ENCODE peak calls at places on chromosomes 11 and 22, in four cellular contexts. E, Y, K and T are unnamed samples.

GRCh38 chr22:23608583-23608982 is 23.5 kb downstream of the DRICH1 start:
- DNase-seq in Y (no peak), K (peak), E (no peak), T (no peak)

GRCh38 chr11:129359748-129360147 is 15.9 kb upstream of the BARX2 start:
- DNase-seq in E (no peak), K (no peak), Y (no peak), T (no peak)

GRCh38 chr11:88779551-88779950 is 286.2 kb downstream of the GRM5 start:
- DNase-seq in K (no peak), E (no peak), Y (peak), T (no peak)

GRCh38 chr22:25754527-25755202 is 12.7 kb downstream of the MYO18B start:
- DNase-seq in E (no peak), Y (no peak), K (no peak), T (no peak)

GRCh38 chr22:18968011-18968749 is 32.1 kb upstream of the PRODH start:
- DNase-seq in E (no peak), K (peak), Y (no peak), T (no peak)

GRCh38 chr11:82858556-82859091 is 41.6 kb downstream of the PRCP start:
- DNase-seq in E (no peak), Y (no peak), K (no peak), T (no peak)

GRCh38 chr11:65489706-65490310 is 9.0 kb upstream of the MALAT1 start:
- DNase-seq in Y (peak), K (no peak), E (no peak), T (no peak)

GRCh38 chr11:838441-839279 is 3.7 kb downstream of the POLR2L start:
- DNase-seq in E (no peak), Y (peak), K (no peak), T (no peak)

GRCh38 chr22:45450931-45451651 is 37.6 kb downstream of the RIBC2 start:
- DNase-seq in E (no peak), Y (no peak), K (no peak), T (no peak)

GRCh38 chr22:44436656-44437492 is 61.2 kb downstream of the RTL6 start:
- DNase-seq in Y (no peak), E (no peak), K (no peak), T (no peak)

GRCh38 chr11:47523491-47524199 is 29.3 kb downstream of the CELF1 start:
- DNase-seq in Y (peak), E (no peak), K (peak), T (no peak)

DNA sequence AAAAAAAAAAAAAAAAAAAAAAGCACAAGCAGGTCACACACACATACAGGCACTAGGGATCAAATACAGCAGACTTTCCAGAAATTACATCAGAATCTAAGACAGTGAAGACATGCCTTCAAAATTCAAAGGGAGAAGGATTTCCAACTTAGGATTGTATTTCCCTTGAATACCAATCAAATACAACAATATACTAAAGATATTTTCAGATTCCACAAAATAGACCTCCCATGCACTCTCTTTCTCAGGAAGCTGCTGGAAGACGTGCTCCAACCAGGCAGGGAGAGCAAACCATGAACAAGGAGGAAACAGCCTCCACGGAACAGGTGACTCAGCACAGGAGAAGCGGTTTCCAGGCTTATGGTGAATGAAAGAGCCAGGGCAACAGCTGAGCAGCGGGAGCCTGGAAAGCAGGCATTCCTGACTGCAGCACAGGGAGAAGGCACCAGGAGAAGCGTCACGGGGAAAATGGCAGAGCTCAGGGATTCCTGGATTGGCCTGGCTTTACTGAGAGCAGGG is 32.0 kb downstream of the TMEM184B start:
- DNase-seq in E (no peak), Y (no peak), K (peak), T (peak)
- TF ChIP-seq ELF1 in E (no peak), Y (no peak), K (no peak), T (no peak)

GRCh38 chr11:9719949-9720646 is 56.2 kb downstream of the SWAP70 start:
- DNase-seq in E (no peak), Y (no peak), K (no peak), T (no peak)
- TF ChIP-seq ELF1 in E (no peak), Y (no peak), K (no peak), T (no peak)

DNA sequence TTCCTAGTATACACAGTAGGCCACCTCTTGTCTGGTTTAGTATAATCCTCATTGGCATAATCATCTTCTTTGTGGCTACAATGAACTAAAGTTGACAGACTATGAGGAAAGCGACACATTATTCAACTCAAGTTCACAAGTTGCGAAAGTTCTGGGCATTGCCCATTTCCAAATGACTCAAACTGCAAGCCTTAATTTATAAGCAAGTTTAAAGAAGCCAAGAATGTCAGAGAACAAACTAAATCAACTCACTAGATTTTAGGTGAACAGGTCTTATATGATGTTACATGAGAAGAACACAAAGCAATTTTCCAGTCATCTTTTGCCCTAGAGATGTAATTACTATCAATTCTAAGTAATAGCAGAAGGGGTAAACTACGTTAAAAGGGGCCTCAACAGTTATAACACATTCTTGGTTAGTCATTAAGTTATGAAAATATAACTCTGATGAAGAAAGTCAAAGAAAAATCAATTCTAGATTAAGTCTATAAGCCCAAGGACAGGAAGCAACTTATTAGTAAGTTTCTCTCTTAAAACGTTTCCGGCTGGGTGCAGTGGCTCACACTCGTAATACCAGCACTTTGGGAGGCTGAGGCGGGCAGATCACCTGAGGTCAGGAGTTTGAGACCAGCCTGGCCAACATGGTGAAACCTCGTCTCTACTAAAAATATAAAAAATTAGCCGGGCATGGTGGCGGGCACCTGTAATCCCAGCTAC is 21.5 kb downstream of the PICALM start:
- DNase-seq in E (no peak), K (no peak), Y (no peak), T (no peak)
- TF ChIP-seq ELF1 in E (no peak), K (no peak), Y (no peak), T (no peak)

GRCh38 chr11:57779275-57779674 is 17.7 kb downstream of the CTNND1 start:
- DNase-seq in E (no peak), Y (peak), K (no peak), T (no peak)
- TF ChIP-seq ELF1 in E (no peak), Y (no peak), K (no peak), T (no peak)

DNA sequence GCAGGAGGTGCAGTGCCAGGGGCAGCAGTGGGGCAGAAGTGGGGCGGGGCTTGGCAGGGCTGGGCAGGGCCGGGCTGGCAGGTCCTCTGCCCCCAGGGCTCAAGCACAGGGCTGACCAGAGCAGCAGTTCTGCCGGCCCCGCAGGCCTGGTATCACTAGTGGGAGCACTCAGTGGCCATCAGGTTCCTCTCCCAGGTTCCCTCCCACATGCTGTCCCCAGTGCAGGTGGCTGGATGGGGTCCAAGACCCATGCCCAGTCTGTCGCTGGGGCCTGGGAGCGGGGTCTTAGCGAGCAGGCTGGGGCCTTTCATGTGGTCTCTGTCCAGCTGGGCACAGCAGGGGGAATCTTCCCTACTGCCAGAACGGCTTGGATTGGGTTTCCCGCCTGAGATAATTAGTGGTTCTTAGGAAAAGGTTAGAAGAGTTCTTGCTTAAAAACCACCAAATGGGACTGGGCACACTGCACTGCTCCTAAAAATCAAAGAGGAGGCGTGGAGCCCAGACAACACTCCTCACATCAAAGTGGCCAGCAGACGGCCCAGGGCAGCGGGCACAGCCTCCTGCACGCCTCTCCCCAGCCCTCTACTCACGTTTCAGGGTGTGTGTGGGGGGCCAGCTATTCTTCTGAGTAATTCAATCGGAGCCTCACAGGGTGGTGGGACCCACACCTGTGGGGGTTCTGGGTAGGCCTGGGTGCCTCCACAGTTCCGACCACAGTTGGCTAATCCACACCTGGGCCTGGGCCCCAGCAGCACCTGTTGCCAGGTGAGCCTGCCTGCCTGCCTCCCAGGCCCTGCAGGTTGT is 45.6 kb downstream of the TPCN2 start:
- DNase-seq in Y (no peak), K (no peak), E (peak), T (no peak)
- TF ChIP-seq ELF1 in Y (no peak), K (no peak), E (no peak), T (no peak)

GRCh38 chr11:120316880-120317688 is 8.0 kb upstream of the TLCD5 start:
- DNase-seq in E (no peak), Y (no peak), K (no peak), T (no peak)
- TF ChIP-seq ELF1 in E (no peak), Y (no peak), K (no peak), T (no peak)

DNA sequence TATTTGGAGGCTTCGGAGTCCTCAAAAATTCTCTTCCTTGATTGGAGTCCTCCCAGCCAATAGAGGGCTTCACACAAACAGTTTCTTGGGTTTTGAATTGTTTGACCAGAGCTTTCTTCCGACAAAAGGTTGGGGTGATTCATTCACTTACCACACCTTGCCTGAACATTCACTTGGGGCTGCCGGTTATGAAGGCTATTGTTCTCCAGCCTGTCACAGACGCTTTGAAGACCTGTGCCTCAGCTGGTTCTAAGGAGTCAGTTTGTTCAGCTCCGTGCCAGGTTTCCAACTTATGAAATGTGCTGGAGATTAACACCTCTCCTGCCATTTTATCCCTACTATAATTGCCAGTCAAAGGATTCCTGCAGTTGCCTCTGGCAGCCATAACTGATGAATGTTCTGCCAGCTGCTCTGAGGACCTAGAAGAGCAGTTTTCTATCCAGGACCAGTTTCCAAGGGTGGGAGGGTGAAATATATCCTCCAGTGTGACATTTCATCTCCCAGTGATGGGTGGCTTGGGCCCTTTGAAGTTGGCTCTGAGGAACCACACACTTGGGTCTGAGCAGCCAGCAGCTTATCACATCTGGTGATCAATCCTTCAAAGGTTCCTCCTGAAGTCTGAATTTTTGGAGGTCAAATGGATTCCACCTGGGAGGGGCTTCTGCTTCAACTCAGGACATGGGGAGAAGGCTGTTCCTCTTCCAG is 31.4 kb downstream of the LIMK2 start:
- DNase-seq in Y (no peak), E (no peak), K (no peak), T (peak)
- TF ChIP-seq ELF1 in Y (no peak), E (no peak), K (no peak), T (peak)

DNA sequence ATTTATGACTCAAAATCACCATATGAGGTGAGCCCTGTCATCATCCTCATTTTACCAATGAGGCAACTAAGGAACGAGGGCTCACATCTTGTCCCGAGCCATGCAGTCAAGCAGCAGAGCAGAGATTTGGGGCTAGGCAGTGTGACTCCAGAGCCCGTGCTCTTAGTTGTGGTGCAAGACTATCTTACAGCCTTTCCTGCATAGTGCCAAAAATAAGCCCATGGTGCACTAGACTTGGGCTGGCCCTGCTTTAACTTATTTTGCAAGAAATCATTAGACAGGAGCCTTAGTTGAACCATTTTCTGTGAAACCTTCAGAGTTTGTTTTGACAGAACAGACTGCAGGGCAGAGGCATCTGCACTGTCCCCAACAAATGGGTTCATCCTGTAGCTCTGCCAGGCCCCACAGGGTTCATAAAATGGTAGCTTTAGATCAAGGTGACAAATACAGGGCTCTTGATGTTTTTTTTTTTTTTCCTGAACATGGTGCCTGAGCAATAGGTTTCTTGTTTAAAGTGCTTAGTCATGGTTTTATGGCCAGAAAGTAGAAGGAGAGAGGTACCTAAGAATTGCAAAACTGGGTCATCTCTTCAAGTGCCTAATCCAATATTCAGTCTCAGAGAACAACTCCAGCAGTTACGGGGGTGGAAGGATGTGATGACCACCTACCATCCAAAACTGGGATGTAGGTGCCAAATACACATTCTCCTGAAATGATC is 56.6 kb downstream of the BMAL1 start:
- DNase-seq in E (no peak), Y (no peak), K (no peak), T (no peak)
- TF ChIP-seq ELF1 in E (no peak), Y (no peak), K (no peak), T (no peak)

GRCh38 chr11:19076744-19077589 is 16.4 kb upstream of the MRGPRX2 start:
- DNase-seq in Y (peak), E (peak), K (peak), T (peak)
- TF ChIP-seq ELF1 in Y (no peak), E (no peak), K (no peak), T (no peak)

GRCh38 chr22:20567993-20568417 is 60.6 kb downstream of the MED15 start:
- DNase-seq in E (no peak), Y (no peak), K (no peak), T (peak)
- TF ChIP-seq ELF1 in E (no peak), Y (no peak), K (no peak), T (no peak)